ENCODE peak calls at places on chromosomes 13 and 19, in eight cellular contexts. G is suprapubic skin, T is sigmoid colon, C is A549, X is ovary, D is H1, O is transverse colon, E is tibial nerve. A is an unnamed sample.

GRCh38 chr19:51327066-51327985 is 14.6 kb downstream of the VSIG10L start:
- DNase-seq in G (peak; percentile 67), T (no peak), C (peak; percentile 85), X (no peak), D (peak; percentile 38), O (peak; percentile 43), E (no peak), A (no peak)

GRCh38 chr13:114123448-114123847 is 9.0 kb downstream of the RASA3 start:
- DNase-seq in G (no peak), T (no peak), C (no peak), X (no peak), D (no peak), O (no peak), E (no peak), A (no peak)

GRCh38 chr19:33734913-33735312 is 61.8 kb upstream of the KCTD15 start:
- DNase-seq in G (no peak), T (no peak), C (no peak), X (no peak), D (no peak), O (no peak), E (no peak), A (no peak)

GRCh38 chr13:89465366-89465765 is 1794.2 kb downstream of the SLITRK5 start:
- DNase-seq in G (no peak), T (no peak), C (no peak), X (no peak), D (no peak), O (no peak), E (no peak), A (no peak)

GRCh38 chr19:53463263-53463662 is 4.3 kb upstream of the ZNF813 start:
- DNase-seq in G (peak; percentile 54), T (peak; percentile 83), C (no peak), X (peak; percentile 70), D (peak; percentile 80), O (peak; percentile 15), E (no peak), A (no peak)

GRCh38 chr19:9819590-9819898 is 665 bp upstream of the FBXL12 start:
- DNase-seq in G (no peak), T (no peak), C (no peak), X (no peak), D (no peak), O (no peak), E (no peak), A (no peak)

GRCh38 chr13:96984061-96984508 is 10.2 kb downstream of the OXGR1 start:
- DNase-seq in G (no peak), T (no peak), C (no peak), X (no peak), D (no peak), O (peak; percentile 76), E (no peak), A (no peak)

GRCh38 chr19:4534836-4535658 is at the start of gene PLIN5:
- DNase-seq in G (peak; percentile 78), T (peak; percentile 84), C (peak; percentile 66), X (peak; percentile 97), D (peak; percentile 54), O (peak; percentile 84), E (no peak), A (no peak)

GRCh38 chr13:107203146-107203847 is 635.4 kb upstream of the ARGLU1 start:
- DNase-seq in G (no peak), T (no peak), C (peak; percentile 29), X (no peak), D (peak; percentile 19), O (no peak), E (no peak), A (no peak)

GRCh38 chr19:49951806-49952474 is 9.0 kb downstream of the SIGLEC11 start:
- DNase-seq in G (no peak), T (no peak), C (no peak), X (peak; percentile 46), D (no peak), O (no peak), E (no peak), A (no peak)

GRCh38 chr19:10295847-10296591 is 6.3 kb downstream of the ICAM5 start:
- DNase-seq in G (no peak), T (no peak), C (no peak), X (no peak), D (no peak), O (no peak), E (no peak), A (no peak)

GRCh38 chr13:63843766-63844699 is 2428.4 kb upstream of the PCDH20 start:
- DNase-seq in G (no peak), T (no peak), C (no peak), X (no peak), D (no peak), O (no peak), E (no peak), A (no peak)

GRCh38 chr13:111900390-111901180 is 166.4 kb upstream of the SOX1 start:
- DNase-seq in G (no peak), T (peak; percentile 48), C (no peak), X (no peak), D (no peak), O (no peak), E (no peak), A (peak; percentile 79)

GRCh38 chr13:76696370-76696769 is 189.8 kb downstream of the KCTD12 start:
- DNase-seq in G (no peak), T (no peak), C (peak; percentile 42), X (no peak), D (no peak), O (no peak), E (no peak), A (no peak)

GRCh38 chr19:23065306-23065705 is 51.5 kb upstream of the ZNF730 start:
- DNase-seq in G (no peak), T (no peak), C (no peak), X (no peak), D (no peak), O (no peak), E (no peak), A (no peak)
- TF ChIP-seq POLR2A in G (no peak), T (no peak), C (no peak), X (no peak), D (no peak), O (no peak), E (no peak), A (no peak)

GRCh38 chr13:29681859-29682258 is 86.4 kb upstream of the SLC7A1 start:
- DNase-seq in G (no peak), T (no peak), C (no peak), X (no peak), D (no peak), O (no peak), E (no peak), A (no peak)
- H3K27ac ChIP-seq in G (no peak overlapping the region), T (no peak overlapping the region), C (no peak overlapping the region), X (no peak overlapping the region), D (no peak overlapping the region), O (no peak overlapping the region), E (no peak overlapping the region), A (no peak overlapping the region)

DNA sequence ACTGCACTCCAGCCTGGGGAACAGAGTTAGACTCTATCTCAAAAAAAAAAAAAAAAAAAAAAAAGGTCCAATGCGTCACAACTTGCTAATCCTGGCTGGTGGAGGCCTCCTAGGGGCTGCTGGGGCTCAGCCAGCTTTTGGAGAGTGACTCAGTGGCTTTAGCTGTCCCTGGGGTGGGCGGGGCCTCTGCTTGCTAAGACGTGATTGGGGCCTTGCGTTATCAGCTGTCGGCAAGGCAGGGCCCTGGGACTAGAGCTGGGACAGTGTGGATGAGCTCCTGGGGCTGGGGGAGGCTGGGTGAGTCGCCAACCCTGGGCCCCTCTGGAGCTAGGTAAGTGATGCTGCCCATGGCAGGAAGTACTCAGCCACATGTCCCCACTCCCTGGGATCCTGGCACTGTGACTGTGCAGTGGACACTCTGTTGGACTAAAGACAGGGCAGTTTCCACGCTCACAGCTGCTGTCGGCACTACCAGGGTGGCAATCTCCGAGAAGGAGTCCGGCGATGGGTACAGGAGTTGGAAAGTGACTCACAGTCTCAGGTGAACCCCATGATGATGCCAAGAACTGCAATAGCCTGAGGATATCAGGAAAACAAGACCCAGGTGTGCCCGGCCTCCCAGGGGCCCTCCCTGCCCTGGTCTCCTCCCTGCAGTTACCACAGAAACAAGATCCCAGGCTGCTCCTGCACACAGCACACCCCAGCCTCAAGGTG is 32.2 kb downstream of the F2RL3 start:
- DNase-seq in G (no peak), T (no peak), C (no peak), X (no peak), D (no peak), O (no peak), E (no peak), A (no peak)
- TF ChIP-seq EP300 in G (no peak), T (no peak), C (no peak), X (no peak), D (no peak), O (no peak), E (no peak), A (no peak)

GRCh38 chr13:52984881-52985363 is 43.7 kb upstream of the OLFM4 start:
- DNase-seq in G (no peak), T (no peak), C (no peak), X (no peak), D (no peak), O (no peak), E (no peak), A (peak; percentile 7)
- TF ChIP-seq POLR2A in G (no peak), T (no peak), C (no peak), X (no peak), D (no peak), O (no peak), E (no peak), A (no peak)

A was measured in esophagus muscularis mucosa.